ENCODE peak calls at places on chromosome 6, in four cellular contexts. J is epithelial cell of esophagus; N is activated naive CD8-positive, alpha-beta T cell treated with anti-CD3 and anti-CD28 coated beads, Interleukin-2, amount 50 U/mL, for 24 hours; I is stimulated activated CD4-positive, alpha-beta T cell treated with anti-CD3 and anti-CD28 coated beads, Interleukin-15, amount 100 ng/mL, for 48 hours. P is an unnamed sample.

GRCh38 chr6:16446241-16446640 is 207.9 kb downstream of the GMPR start:
- DNase-seq in J (no peak), N (no peak), I (no peak), P (no peak)

GRCh38 chr6:16332175-16332542 is 93.8 kb downstream of the GMPR start:
- DNase-seq in J (peak), N (peak), I (peak), P (peak)

GRCh38 chr6:5132741-5133140 is 47.6 kb downstream of the PPP1R3G start:
- DNase-seq in J (no peak), N (no peak), I (no peak), P (no peak)

GRCh38 chr6:27479319-27480182 is 6.6 kb upstream of the ZNF184 start:
- DNase-seq in J (peak), N (peak), I (peak), P (peak)

GRCh38 chr6:150037526-150038201 is 12.3 kb upstream of the RAET1L start:
- DNase-seq in J (no peak), N (no peak), I (no peak), P (no peak)

GRCh38 chr6:117919775-117920492 is 12.9 kb downstream of the SLC35F1 start:
- DNase-seq in J (no peak), N (no peak), I (no peak), P (no peak)

GRCh38 chr6:135268740-135269139 is 87.6 kb downstream of the MYB start:
- DNase-seq in J (no peak), N (no peak), I (no peak), P (no peak)

GRCh38 chr6:52547647-52548352 is 29.1 kb downstream of the TRAM2 start:
- DNase-seq in J (no peak), N (no peak), I (no peak), P (no peak)

GRCh38 chr6:80280258-80281010 is 174.0 kb downstream of the BCKDHB start:
- DNase-seq in J (peak), N (no peak), I (no peak), P (no peak)

GRCh38 chr6:111199935-111200822 is 112.9 kb downstream of the SLC16A10 start:
- DNase-seq in J (no peak), N (no peak), I (no peak), P (no peak)

GRCh38 chr6:49479308-49480004 is 16.3 kb downstream of the CENPQ start:
- DNase-seq in J (no peak), N (no peak), I (no peak), P (no peak)

GRCh38 chr6:122265755-122266154 is 133.7 kb upstream of the HSF2 start:
- DNase-seq in J (no peak), N (no peak), I (no peak), P (no peak)

GRCh38 chr6:164345856-164346496 is 931.5 kb downstream of the QKI start:
- DNase-seq in J (no peak), N (no peak), I (no peak), P (no peak)

P was measured in activated T-helper 9 cell treated with anti-CD3 and anti-CD28 coated beads, Interleukin-2, amount 50 U/mL, for 16 hours.